ENCODE peak calls at places on chromosome 3, in ten cellular contexts. One of them, this sample, is unnamed.

GRCh38 chr3:9036327-9037112 is 73.2 kb upstream of the RAD18 start:
- DNase-seq in lower lobe of right lung: no peak
- DNase-seq in HuH-7: no peak
- DNase-seq in choroid plexus epithelial cell: peak
- DNase-seq in caudate nucleus: no peak
- DNase-seq in fibroblast of villous mesenchyme: peak
- DNase-seq in stimulated activated CD4-positive, alpha-beta T cell treated with anti-CD3 and anti-CD28 coated beads, Interleukin-12 subunit alpha, Interleukin-12 subunit beta, amount 100 ng/mL, for 4 hours: no peak
- DNase-seq in CD4-positive, CD25-positive, alpha-beta regulatory T cell: no peak
- DNase-seq in activated naive CD4-positive, alpha-beta T cell treated with anti-CD3 and anti-CD28 coated beads, Interleukin-2, amount 50 U/mL, for 72 hours: no peak
- DNase-seq in NCI-H524: no peak
- DNase-seq in this sample: no peak

GRCh38 chr3:3801510-3801841 is 2.2 kb downstream of the LRRN1 start:
- DNase-seq in caudate nucleus: no peak
- DNase-seq in activated naive CD4-positive, alpha-beta T cell treated with anti-CD3 and anti-CD28 coated beads, Interleukin-2, amount 50 U/mL, for 72 hours: no peak
- DNase-seq in fibroblast of villous mesenchyme: no peak
- DNase-seq in CD4-positive, CD25-positive, alpha-beta regulatory T cell: no peak
- DNase-seq in HuH-7: no peak
- DNase-seq in choroid plexus epithelial cell: no peak
- DNase-seq in stimulated activated CD4-positive, alpha-beta T cell treated with anti-CD3 and anti-CD28 coated beads, Interleukin-12 subunit alpha, Interleukin-12 subunit beta, amount 100 ng/mL, for 4 hours: no peak
- DNase-seq in NCI-H524: peak
- DNase-seq in lower lobe of right lung: no peak
- DNase-seq in this sample: peak

GRCh38 chr3:158711886-158712285 is 20.4 kb downstream of the RARRES1 start:
- DNase-seq in HuH-7: no peak
- DNase-seq in fibroblast of villous mesenchyme: peak
- DNase-seq in caudate nucleus: no peak
- DNase-seq in NCI-H524: no peak
- DNase-seq in lower lobe of right lung: no peak
- DNase-seq in activated naive CD4-positive, alpha-beta T cell treated with anti-CD3 and anti-CD28 coated beads, Interleukin-2, amount 50 U/mL, for 72 hours: no peak
- DNase-seq in choroid plexus epithelial cell: peak
- DNase-seq in CD4-positive, CD25-positive, alpha-beta regulatory T cell: no peak
- DNase-seq in stimulated activated CD4-positive, alpha-beta T cell treated with anti-CD3 and anti-CD28 coated beads, Interleukin-12 subunit alpha, Interleukin-12 subunit beta, amount 100 ng/mL, for 4 hours: no peak
- DNase-seq in this sample: no peak

GRCh38 chr3:127817331-127817821 is 4.9 kb downstream of the MGLL start:
- DNase-seq in caudate nucleus: no peak
- DNase-seq in HuH-7: peak
- DNase-seq in choroid plexus epithelial cell: peak
- DNase-seq in activated naive CD4-positive, alpha-beta T cell treated with anti-CD3 and anti-CD28 coated beads, Interleukin-2, amount 50 U/mL, for 72 hours: no peak
- DNase-seq in fibroblast of villous mesenchyme: peak
- DNase-seq in CD4-positive, CD25-positive, alpha-beta regulatory T cell: no peak
- DNase-seq in NCI-H524: no peak
- DNase-seq in stimulated activated CD4-positive, alpha-beta T cell treated with anti-CD3 and anti-CD28 coated beads, Interleukin-12 subunit alpha, Interleukin-12 subunit beta, amount 100 ng/mL, for 4 hours: no peak
- DNase-seq in lower lobe of right lung: no peak
- DNase-seq in this sample: no peak

GRCh38 chr3:138850151-138850550 is 15.4 kb upstream of the PIK3CB start:
- DNase-seq in HuH-7: no peak
- DNase-seq in CD4-positive, CD25-positive, alpha-beta regulatory T cell: no peak
- DNase-seq in fibroblast of villous mesenchyme: peak
- DNase-seq in caudate nucleus: no peak
- DNase-seq in activated naive CD4-positive, alpha-beta T cell treated with anti-CD3 and anti-CD28 coated beads, Interleukin-2, amount 50 U/mL, for 72 hours: no peak
- DNase-seq in choroid plexus epithelial cell: peak
- DNase-seq in lower lobe of right lung: no peak
- DNase-seq in NCI-H524: no peak
- DNase-seq in stimulated activated CD4-positive, alpha-beta T cell treated with anti-CD3 and anti-CD28 coated beads, Interleukin-12 subunit alpha, Interleukin-12 subunit beta, amount 100 ng/mL, for 4 hours: no peak
- DNase-seq in this sample: no peak

GRCh38 chr3:188602111-188602510 is 448.2 kb downstream of the LPP start:
- DNase-seq in NCI-H524: no peak
- DNase-seq in stimulated activated CD4-positive, alpha-beta T cell treated with anti-CD3 and anti-CD28 coated beads, Interleukin-12 subunit alpha, Interleukin-12 subunit beta, amount 100 ng/mL, for 4 hours: no peak
- DNase-seq in HuH-7: no peak
- DNase-seq in fibroblast of villous mesenchyme: no peak
- DNase-seq in choroid plexus epithelial cell: no peak
- DNase-seq in activated naive CD4-positive, alpha-beta T cell treated with anti-CD3 and anti-CD28 coated beads, Interleukin-2, amount 50 U/mL, for 72 hours: no peak
- DNase-seq in CD4-positive, CD25-positive, alpha-beta regulatory T cell: no peak
- DNase-seq in caudate nucleus: no peak
- DNase-seq in lower lobe of right lung: no peak
- DNase-seq in this sample: no peak

GRCh38 chr3:118369892-118370491 is 664.7 kb downstream of the IGSF11 start:
- DNase-seq in NCI-H524: no peak
- DNase-seq in activated naive CD4-positive, alpha-beta T cell treated with anti-CD3 and anti-CD28 coated beads, Interleukin-2, amount 50 U/mL, for 72 hours: no peak
- DNase-seq in fibroblast of villous mesenchyme: no peak
- DNase-seq in CD4-positive, CD25-positive, alpha-beta regulatory T cell: no peak
- DNase-seq in caudate nucleus: no peak
- DNase-seq in choroid plexus epithelial cell: no peak
- DNase-seq in HuH-7: no peak
- DNase-seq in stimulated activated CD4-positive, alpha-beta T cell treated with anti-CD3 and anti-CD28 coated beads, Interleukin-12 subunit alpha, Interleukin-12 subunit beta, amount 100 ng/mL, for 4 hours: no peak
- DNase-seq in lower lobe of right lung: no peak
- DNase-seq in this sample: no peak

GRCh38 chr3:53490131-53490474 is 4.3 kb upstream of the CACNA1D start:
- DNase-seq in caudate nucleus: no peak
- DNase-seq in stimulated activated CD4-positive, alpha-beta T cell treated with anti-CD3 and anti-CD28 coated beads, Interleukin-12 subunit alpha, Interleukin-12 subunit beta, amount 100 ng/mL, for 4 hours: no peak
- DNase-seq in CD4-positive, CD25-positive, alpha-beta regulatory T cell: no peak
- DNase-seq in choroid plexus epithelial cell: no peak
- DNase-seq in lower lobe of right lung: no peak
- DNase-seq in NCI-H524: no peak
- DNase-seq in fibroblast of villous mesenchyme: no peak
- DNase-seq in activated naive CD4-positive, alpha-beta T cell treated with anti-CD3 and anti-CD28 coated beads, Interleukin-2, amount 50 U/mL, for 72 hours: no peak
- DNase-seq in HuH-7: no peak
- DNase-seq in this sample: no peak

GRCh38 chr3:174644287-174644686 is 214.8 kb upstream of the NAALADL2 start:
- DNase-seq in HuH-7: no peak
- DNase-seq in stimulated activated CD4-positive, alpha-beta T cell treated with anti-CD3 and anti-CD28 coated beads, Interleukin-12 subunit alpha, Interleukin-12 subunit beta, amount 100 ng/mL, for 4 hours: no peak
- DNase-seq in lower lobe of right lung: no peak
- DNase-seq in activated naive CD4-positive, alpha-beta T cell treated with anti-CD3 and anti-CD28 coated beads, Interleukin-2, amount 50 U/mL, for 72 hours: no peak
- DNase-seq in NCI-H524: no peak
- DNase-seq in CD4-positive, CD25-positive, alpha-beta regulatory T cell: no peak
- DNase-seq in fibroblast of villous mesenchyme: no peak
- DNase-seq in caudate nucleus: no peak
- DNase-seq in choroid plexus epithelial cell: no peak
- DNase-seq in this sample: no peak

GRCh38 chr3:32384938-32385337 is 6.7 kb upstream of the CMTM7 start:
- DNase-seq in fibroblast of villous mesenchyme: no peak
- DNase-seq in choroid plexus epithelial cell: peak
- DNase-seq in HuH-7: no peak
- DNase-seq in CD4-positive, CD25-positive, alpha-beta regulatory T cell: no peak
- DNase-seq in lower lobe of right lung: no peak
- DNase-seq in stimulated activated CD4-positive, alpha-beta T cell treated with anti-CD3 and anti-CD28 coated beads, Interleukin-12 subunit alpha, Interleukin-12 subunit beta, amount 100 ng/mL, for 4 hours: no peak
- DNase-seq in NCI-H524: no peak
- DNase-seq in caudate nucleus: no peak
- DNase-seq in activated naive CD4-positive, alpha-beta T cell treated with anti-CD3 and anti-CD28 coated beads, Interleukin-2, amount 50 U/mL, for 72 hours: no peak
- DNase-seq in this sample: peak

This sample was measured in GM23338.